ENCODE peak calls at places on chromosomes 13 and 19, in eight cellular contexts. E is NCI-H510A treated with DMSO at 0.1 percent for 48 hours; B is SW 1271; F is NCI-H345; Y is lower leg skin; S is activated naive CD4-positive, alpha-beta T cell treated with anti-CD3 and anti-CD28 coated beads for 36 hours; D is stimulated activated CD8-positive, alpha-beta memory T cell treated with anti-CD3 and anti-CD28 coated beads, Interleukin-4, amount 100 ng/mL, for 1 hour; G is Calu3. T is an unnamed sample.

GRCh38 chr13:106520205-106521004 is 15.1 kb downstream of the EFNB2 start:
- DNase-seq in E (peak; percentile 81), B (no peak), F (no peak), Y (no peak), S (no peak), D (no peak), G (no peak), T (peak; percentile 22)

GRCh38 chr19:43425567-43426392 is 11.1 kb downstream of the TEX101 start:
- DNase-seq in E (no peak), B (peak; percentile 29), F (peak; percentile 2), Y (no peak), S (no peak), D (no peak), G (peak; percentile 60), T (peak; percentile 25)

GRCh38 chr13:85445534-85445933 is 353.7 kb downstream of the SLITRK6 start:
- DNase-seq in E (no peak), B (no peak), F (no peak), Y (no peak), S (no peak), D (no peak), G (no peak), T (no peak)

GRCh38 chr13:35190241-35190640 is 248.2 kb downstream of the NBEA start:
- DNase-seq in E (no peak), B (no peak), F (no peak), Y (no peak), S (no peak), D (no peak), G (no peak), T (no peak)

GRCh38 chr13:37701972-37702371 is 103.4 kb upstream of the POSTN start:
- DNase-seq in E (no peak), B (peak; percentile 28), F (no peak), Y (peak; percentile 28), S (no peak), D (no peak), G (no peak), T (peak; percentile 98)

GRCh38 chr19:33734913-33735312 is 61.8 kb upstream of the KCTD15 start:
- DNase-seq in E (no peak), B (no peak), F (no peak), Y (no peak), S (no peak), D (no peak), G (no peak), T (no peak)

GRCh38 chr13:40681341-40682051 is 15.1 kb upstream of the FOXO1 start:
- DNase-seq in E (no peak), B (no peak), F (no peak), Y (no peak), S (no peak), D (no peak), G (no peak), T (no peak)

GRCh38 chr19:18418034-18418724 is 1.0 kb upstream of the SSBP4 start:
- DNase-seq in E (no peak), B (no peak), F (peak; percentile 36), Y (no peak), S (no peak), D (no peak), G (no peak), T (no peak)

GRCh38 chr19:613732-614567 is 19.4 kb downstream of the POLRMT start:
- DNase-seq in E (no peak), B (no peak), F (no peak), Y (no peak), S (no peak), D (no peak), G (no peak), T (no peak)

GRCh38 chr13:76993021-76993420 is 1.1 kb downstream of the CLN5 start:
- DNase-seq in E (no peak), B (no peak), F (no peak), Y (no peak), S (no peak), D (no peak), G (no peak), T (peak; percentile 37)

GRCh38 chr19:39946532-39946931 is 12.1 kb upstream of the FCGBP start:
- DNase-seq in E (no peak), B (no peak), F (no peak), Y (no peak), S (peak; percentile 30), D (no peak), G (no peak), T (no peak)

GRCh38 chr19:35143231-35143715 is at the start of gene FXYD7:
- DNase-seq in E (no peak), B (no peak), F (peak; percentile 20), Y (no peak), S (no peak), D (no peak), G (no peak), T (no peak)

GRCh38 chr19:18856385-18857126 is 24.8 kb downstream of the UPF1 start:
- DNase-seq in E (no peak), B (no peak), F (no peak), Y (no peak), S (no peak), D (no peak), G (no peak), T (peak; percentile 36)

GRCh38 chr13:47869780-47870179 is 131.3 kb downstream of the SUCLA2 start:
- DNase-seq in E (no peak), B (no peak), F (no peak), Y (no peak), S (no peak), D (no peak), G (no peak), T (no peak)

GRCh38 chr13:69092615-69093322 is 1014.9 kb upstream of the ATXN8OS start:
- DNase-seq in E (no peak), B (no peak), F (no peak), Y (no peak), S (no peak), D (no peak), G (no peak), T (no peak)

GRCh38 chr19:58544591-58545285 is 874 bp downstream of the TRIM28 start:
- DNase-seq in E (no peak), B (no peak), F (no peak), Y (no peak), S (peak; percentile 68), D (no peak), G (peak; percentile 88), T (no peak)

GRCh38 chr13:45162821-45163220 is 38.0 kb downstream of the KCTD4 start:
- DNase-seq in E (no peak), B (peak; percentile 92), F (no peak), Y (no peak), S (no peak), D (no peak), G (no peak), T (peak; percentile 87)

GRCh38 chr13:40087021-40088002 is 431.9 kb downstream of the COG6 start:
- DNase-seq in E (no peak), B (no peak), F (peak; percentile 3), Y (no peak), S (no peak), D (no peak), G (no peak), T (no peak)

GRCh38 chr13:93745884-93746283 is 519.3 kb downstream of the GPC6 start:
- DNase-seq in E (no peak), B (no peak), F (no peak), Y (no peak), S (no peak), D (no peak), G (no peak), T (no peak)

GRCh38 chr13:57988276-57988675 is 356.7 kb downstream of the PCDH17 start:
- DNase-seq in E (no peak), B (no peak), F (no peak), Y (no peak), S (no peak), D (no peak), G (no peak), T (no peak)

GRCh38 chr13:41985788-41986508 is 25.0 kb upstream of the VWA8 start:
- DNase-seq in E (no peak), B (no peak), F (no peak), Y (no peak), S (no peak), D (no peak), G (no peak), T (peak; percentile 83)

GRCh38 chr13:112652512-112653458 is 37.1 kb upstream of the ATP11A start:
- DNase-seq in E (no peak), B (no peak), F (no peak), Y (no peak), S (no peak), D (no peak), G (no peak), T (no peak)

GRCh38 chr19:12721656-12722565 is 1.8 kb downstream of the TNPO2 start:
- DNase-seq in E (peak; percentile 34), B (no peak), F (no peak), Y (peak; percentile 51), S (peak; percentile 47), D (no peak), G (peak; percentile 50), T (peak; percentile 42)

GRCh38 chr19:30420881-30421280 is 48.7 kb downstream of the ZNF536 start:
- DNase-seq in E (no peak), B (no peak), F (no peak), Y (no peak), S (no peak), D (no peak), G (no peak), T (no peak)

GRCh38 chr19:24166055-24166454 is 79.1 kb downstream of the ZNF254 start:
- DNase-seq in E (no peak), B (peak; percentile 12), F (no peak), Y (no peak), S (no peak), D (no peak), G (no peak), T (peak; percentile 2)

GRCh38 chr13:114282143-114282685 is 813 bp downstream of the UPF3A start:
- DNase-seq in E (peak; percentile 56), B (no peak), F (peak; percentile 34), Y (peak; percentile 24), S (peak; percentile 47), D (no peak), G (peak; percentile 1), T (peak; percentile 15)

GRCh38 chr19:47499863-47500830 is 14.7 kb downstream of the NAPA start:
- DNase-seq in E (no peak), B (no peak), F (no peak), Y (no peak), S (no peak), D (no peak), G (no peak), T (no peak)

GRCh38 chr13:114204894-114205293 is 25.8 kb downstream of the CFAP97D2 start:
- DNase-seq in E (no peak), B (no peak), F (no peak), Y (no peak), S (peak; percentile 22), D (no peak), G (no peak), T (no peak)

GRCh38 chr19:50858896-50859295 is 4.2 kb downstream of the KLK3 start:
- DNase-seq in E (peak; percentile 24), B (no peak), F (peak; percentile 81), Y (no peak), S (no peak), D (no peak), G (no peak), T (no peak)

GRCh38 chr19:51587264-51588191 is 16.4 kb downstream of the ZNF175 start:
- DNase-seq in E (no peak), B (no peak), F (no peak), Y (no peak), S (no peak), D (no peak), G (no peak), T (no peak)

GRCh38 chr19:57212109-57212508 is 18.7 kb upstream of the AURKC start:
- DNase-seq in E (no peak), B (no peak), F (no peak), Y (no peak), S (no peak), D (no peak), G (no peak), T (no peak)

GRCh38 chr13:40452038-40452666 is 214.3 kb downstream of the FOXO1 start:
- DNase-seq in E (no peak), B (no peak), F (no peak), Y (no peak), S (no peak), D (no peak), G (no peak), T (no peak)

GRCh38 chr19:35279985-35280821 is 2.1 kb upstream of the HAMP start:
- DNase-seq in E (no peak), B (no peak), F (no peak), Y (no peak), S (no peak), D (no peak), G (no peak), T (no peak)